ENCODE peak calls at places on chromosomes 2 and 18, in ten cellular contexts. Q is mesendoderm; V is brain microvascular endothelial cell; B is CD8-positive, alpha-beta T cell; K is frontal cortex; P is iris pigment epithelial cell; U is COR-L47; O is psoas muscle; F is NCI-H1417; E is activated naive CD8-positive, alpha-beta T cell treated with anti-CD3 and anti-CD28 coated beads for 36 hours. T is an unnamed sample.

GRCh38 chr2:52115750-52116149 is 1083.8 kb upstream of the NRXN1 start:
- DNase-seq in Q (no peak), V (no peak), B (no peak), K (no peak), P (no peak), U (no peak), O (no peak), F (peak; percentile 59), E (no peak), T (no peak)

GRCh38 chr2:3201296-3201695 is 176.3 kb downstream of the EIPR1 start:
- DNase-seq in Q (no peak), V (no peak), B (no peak), K (no peak), P (no peak), U (no peak), O (no peak), F (no peak), E (no peak), T (no peak)

GRCh38 chr2:159051656-159052055 is 83.2 kb downstream of the TANC1 start:
- DNase-seq in Q (no peak), V (no peak), B (no peak), K (no peak), P (no peak), U (no peak), O (no peak), F (no peak), E (no peak), T (peak; percentile 78)

GRCh38 chr18:28115149-28115550 is 61.8 kb downstream of the CDH2 start:
- DNase-seq in Q (peak; percentile 91), V (peak; percentile 94), B (no peak), K (no peak), P (peak; percentile 88), U (no peak), O (no peak), F (no peak), E (no peak), T (peak; percentile 97)

GRCh38 chr2:25378731-25379490 is 37.2 kb upstream of the DNMT3A start:
- DNase-seq in Q (no peak), V (no peak), B (no peak), K (no peak), P (peak; percentile 16), U (no peak), O (no peak), F (no peak), E (no peak), T (peak; percentile 31)

GRCh38 chr2:216142540-216142939 is 33.4 kb downstream of the XRCC5 start:
- DNase-seq in Q (no peak), V (peak; percentile 31), B (no peak), K (no peak), P (peak; percentile 85), U (no peak), O (no peak), F (no peak), E (peak; percentile 32), T (peak; percentile 73)

GRCh38 chr2:88218971-88219370 is 48.8 kb downstream of the THNSL2 start:
- DNase-seq in Q (no peak), V (no peak), B (no peak), K (no peak), P (no peak), U (no peak), O (no peak), F (peak; percentile 3), E (no peak), T (no peak)

GRCh38 chr2:216404010-216404618 is 8.2 kb upstream of the SMARCAL1 start:
- DNase-seq in Q (peak; percentile 44), V (peak; percentile 32), B (no peak), K (no peak), P (peak; percentile 37), U (peak; percentile 13), O (peak; percentile 21), F (peak; percentile 54), E (peak; percentile 29), T (peak; percentile 28)

GRCh38 chr2:70716951-70717350 is 51.0 kb downstream of the ADD2 start:
- DNase-seq in Q (no peak), V (no peak), B (no peak), K (no peak), P (no peak), U (no peak), O (no peak), F (no peak), E (no peak), T (no peak)

GRCh38 chr2:147082850-147083522 is 761.8 kb upstream of the ACVR2A start:
- DNase-seq in Q (peak; percentile 88), V (peak; percentile 66), B (no peak), K (peak; percentile 59), P (peak; percentile 74), U (peak; percentile 35), O (no peak), F (peak; percentile 90), E (peak; percentile 22), T (peak; percentile 78)

GRCh38 chr18:67282796-67283195 is 233.7 kb downstream of the DSEL start:
- DNase-seq in Q (no peak), V (no peak), B (no peak), K (no peak), P (no peak), U (peak; percentile 62), O (no peak), F (peak; percentile 52), E (no peak), T (peak; percentile 85)

GRCh38 chr2:215755651-215756350 is 257.6 kb downstream of the MREG start:
- DNase-seq in Q (no peak), V (no peak), B (no peak), K (no peak), P (no peak), U (no peak), O (no peak), F (no peak), E (no peak), T (no peak)

GRCh38 chr2:241571821-241572620 is 13.5 kb downstream of the BOK start:
- DNase-seq in Q (no peak), V (no peak), B (no peak), K (no peak), P (no peak), U (no peak), O (no peak), F (no peak), E (no peak), T (no peak)

GRCh38 chr2:208379192-208379591 is 27.4 kb upstream of the PTH2R start:
- DNase-seq in Q (no peak), V (no peak), B (no peak), K (no peak), P (no peak), U (no peak), O (no peak), F (no peak), E (no peak), T (no peak)

GRCh38 chr2:164220250-164220649 is 401.0 kb downstream of the GRB14 start:
- DNase-seq in Q (no peak), V (no peak), B (no peak), K (no peak), P (no peak), U (no peak), O (no peak), F (no peak), E (no peak), T (no peak)

GRCh38 chr2:44620189-44620990 is 258.6 kb downstream of the CAMKMT start:
- DNase-seq in Q (no peak), V (no peak), B (no peak), K (no peak), P (no peak), U (no peak), O (no peak), F (peak; percentile 36), E (no peak), T (no peak)

GRCh38 chr2:58042486-58042970 is 4.1 kb upstream of the VRK2 start:
- DNase-seq in Q (no peak), V (peak; percentile 89), B (no peak), K (no peak), P (peak; percentile 95), U (peak; percentile 80), O (no peak), F (peak; percentile 74), E (peak; percentile 21), T (peak; percentile 85)

GRCh38 chr2:8543412-8544167 is 138.3 kb upstream of the ID2 start:
- DNase-seq in Q (no peak), V (peak; percentile 77), B (no peak), K (no peak), P (peak; percentile 74), U (no peak), O (peak; percentile 59), F (peak; percentile 51), E (peak; percentile 75), T (peak; percentile 99)

GRCh38 chr2:85523906-85524566 is 14.9 kb upstream of the MAT2A start:
- DNase-seq in Q (peak; percentile 42), V (peak; percentile 7), B (no peak), K (no peak), P (peak; percentile 34), U (no peak), O (no peak), F (no peak), E (no peak), T (no peak)

T was measured in LHCN-M2.